ENCODE peak calls at places on chromosomes 13 and 19, in five cellular contexts. One of them, this sample, is unnamed.
A peak's percentile ranks its signal among the peaks of the same experiment; 100 is the strongest.

GRCh38 chr19:45136507-45137178 is 24.1 kb downstream of the NKPD1 start:
- DNase-seq in mucosa of descending colon: no peak
- DNase-seq in kidney epithelial cell: no peak
- DNase-seq in activated CD4-positive, alpha-beta memory T cell treated with anti-CD3 and anti-CD28 coated beads for 36 hours: no peak
- DNase-seq in RPMI7951: no peak
- DNase-seq in this sample: no peak

GRCh38 chr19:47723573-47723923 is 10.3 kb downstream of the EHD2 start:
- DNase-seq in mucosa of descending colon: no peak
- DNase-seq in kidney epithelial cell: peak; percentile 63
- DNase-seq in activated CD4-positive, alpha-beta memory T cell treated with anti-CD3 and anti-CD28 coated beads for 36 hours: peak; percentile 60
- DNase-seq in RPMI7951: peak; percentile 86
- DNase-seq in this sample: no peak

GRCh38 chr13:59208405-59209195 is 955.1 kb downstream of the DIAPH3 start:
- DNase-seq in mucosa of descending colon: no peak
- DNase-seq in kidney epithelial cell: no peak
- DNase-seq in activated CD4-positive, alpha-beta memory T cell treated with anti-CD3 and anti-CD28 coated beads for 36 hours: no peak
- DNase-seq in RPMI7951: no peak
- DNase-seq in this sample: no peak

GRCh38 chr19:10544753-10545251 is 1.1 kb downstream of the ATG4D start:
- DNase-seq in mucosa of descending colon: peak; percentile 58
- DNase-seq in kidney epithelial cell: no peak
- DNase-seq in activated CD4-positive, alpha-beta memory T cell treated with anti-CD3 and anti-CD28 coated beads for 36 hours: peak; percentile 45
- DNase-seq in RPMI7951: no peak
- DNase-seq in this sample: no peak

GRCh38 chr19:50506700-50507099 is 4.3 kb downstream of the JOSD2 start:
- DNase-seq in mucosa of descending colon: no peak
- DNase-seq in kidney epithelial cell: no peak
- DNase-seq in activated CD4-positive, alpha-beta memory T cell treated with anti-CD3 and anti-CD28 coated beads for 36 hours: no peak
- DNase-seq in RPMI7951: no peak
- DNase-seq in this sample: no peak

GRCh38 chr19:2490659-2491058 is 14.7 kb downstream of the GADD45B start:
- DNase-seq in mucosa of descending colon: no peak
- DNase-seq in kidney epithelial cell: no peak
- DNase-seq in activated CD4-positive, alpha-beta memory T cell treated with anti-CD3 and anti-CD28 coated beads for 36 hours: no peak
- DNase-seq in RPMI7951: no peak
- DNase-seq in this sample: no peak

GRCh38 chr13:44854264-44855060 is 134.8 kb downstream of the NUFIP1 start:
- DNase-seq in mucosa of descending colon: peak; percentile 54
- DNase-seq in kidney epithelial cell: no peak
- DNase-seq in activated CD4-positive, alpha-beta memory T cell treated with anti-CD3 and anti-CD28 coated beads for 36 hours: no peak
- DNase-seq in RPMI7951: no peak
- DNase-seq in this sample: no peak

GRCh38 chr13:73266640-73267180 is 207.9 kb downstream of the KLF5 start:
- DNase-seq in mucosa of descending colon: no peak
- DNase-seq in kidney epithelial cell: no peak
- DNase-seq in activated CD4-positive, alpha-beta memory T cell treated with anti-CD3 and anti-CD28 coated beads for 36 hours: no peak
- DNase-seq in RPMI7951: no peak
- DNase-seq in this sample: no peak

GRCh38 chr13:113907637-113908617 is 44.1 kb upstream of the GAS6 start:
- DNase-seq in mucosa of descending colon: no peak
- DNase-seq in kidney epithelial cell: peak; percentile 35
- DNase-seq in activated CD4-positive, alpha-beta memory T cell treated with anti-CD3 and anti-CD28 coated beads for 36 hours: no peak
- DNase-seq in RPMI7951: peak; percentile 81
- DNase-seq in this sample: no peak

GRCh38 chr19:6766357-6767080 is 716 bp downstream of the SH2D3A start:
- DNase-seq in mucosa of descending colon: peak; percentile 50
- DNase-seq in kidney epithelial cell: no peak
- DNase-seq in activated CD4-positive, alpha-beta memory T cell treated with anti-CD3 and anti-CD28 coated beads for 36 hours: peak; percentile 46
- DNase-seq in RPMI7951: no peak
- DNase-seq in this sample: no peak

GRCh38 chr19:17757125-17757524 is 5.8 kb downstream of the FCHO1 start:
- DNase-seq in mucosa of descending colon: peak; percentile 73
- DNase-seq in kidney epithelial cell: no peak
- DNase-seq in activated CD4-positive, alpha-beta memory T cell treated with anti-CD3 and anti-CD28 coated beads for 36 hours: no peak
- DNase-seq in RPMI7951: peak; percentile 72
- DNase-seq in this sample: no peak

GRCh38 chr13:53622431-53622830 is 593.8 kb downstream of the OLFM4 start:
- DNase-seq in mucosa of descending colon: no peak
- DNase-seq in kidney epithelial cell: no peak
- DNase-seq in activated CD4-positive, alpha-beta memory T cell treated with anti-CD3 and anti-CD28 coated beads for 36 hours: no peak
- DNase-seq in RPMI7951: no peak
- DNase-seq in this sample: no peak

GRCh38 chr19:38139122-38139521 is 84.9 kb downstream of the DPF1 start:
- DNase-seq in mucosa of descending colon: no peak
- DNase-seq in kidney epithelial cell: no peak
- DNase-seq in activated CD4-positive, alpha-beta memory T cell treated with anti-CD3 and anti-CD28 coated beads for 36 hours: no peak
- DNase-seq in RPMI7951: no peak
- DNase-seq in this sample: no peak

This sample was measured in epithelial cell of proximal tubule.